ENCODE peak calls at places on chromosome 2, in nine cellular contexts. W is left lung, V is right atrium auricular region, F is fibroblast of lung, I is OCI-LY7, B is esophagus squamous epithelium, Z is tibial nerve, M is cardiac muscle cell, T is ovary. G is an unnamed sample. For H3K4me1, the result is how much of the 10 kb centered on the place peaks cover.

GRCh38 chr2:26976242-26976641 is 5.8 kb downstream of the MAPRE3 start:
- DNase-seq in I (no peak), Z (no peak), B (no peak), M (peak), V (no peak), W (no peak), F (peak), T (no peak), G (no peak)

GRCh38 chr2:191443446-191443845 is 198.2 kb downstream of the MYO1B start:
- DNase-seq in F (no peak), W (no peak), B (no peak), M (no peak), T (no peak), Z (no peak), I (no peak), V (no peak), G (no peak)

GRCh38 chr2:74530239-74531161 is 767 bp downstream of the HTRA2 start:
- DNase-seq in I (peak), Z (no peak), T (no peak), W (peak), B (no peak), M (peak), V (no peak), F (no peak), G (peak)

GRCh38 chr2:67561411-67561965 is 164.4 kb downstream of the ETAA1 start:
- DNase-seq in T (no peak), F (peak), Z (no peak), W (no peak), M (peak), I (no peak), B (no peak), V (peak), G (peak)

GRCh38 chr2:31038385-31038784 is 99.9 kb downstream of the GALNT14 start:
- DNase-seq in Z (no peak), V (no peak), F (no peak), B (no peak), T (no peak), I (no peak), M (no peak), W (no peak), G (no peak)

GRCh38 chr2:129252781-129253460 is 726.5 kb upstream of the RAB6C start:
- DNase-seq in F (no peak), B (no peak), Z (no peak), T (no peak), W (no peak), V (no peak), M (peak), I (no peak), G (no peak)

GRCh38 chr2:39437522-39438296 is 624 bp upstream of the MAP4K3 start:
- DNase-seq in Z (peak), I (peak), T (peak), M (peak), F (peak), B (no peak), V (no peak), W (peak), G (peak)

GRCh38 chr2:162245737-162246136 is 2.5 kb upstream of the FAP start:
- DNase-seq in Z (no peak), T (no peak), W (no peak), I (no peak), V (no peak), F (peak), M (peak), B (no peak), G (no peak)

GRCh38 chr2:26591619-26592505 is 49.3 kb downstream of the CIB4 start:
- DNase-seq in F (no peak), M (no peak), Z (no peak), T (no peak), V (no peak), W (peak), I (no peak), B (no peak), G (no peak)

GRCh38 chr2:38728694-38729093 is 22.5 kb downstream of the SRSF7 start:
- DNase-seq in M (no peak), I (no peak), B (no peak), T (no peak), W (no peak), V (no peak), F (no peak), Z (no peak), G (no peak)

GRCh38 chr2:32627441-32627900 is 379 bp upstream of the TTC27 start:
- DNase-seq in B (no peak), V (peak), Z (peak), F (peak), I (no peak), T (peak), M (peak), W (no peak), G (peak)

GRCh38 chr2:203237501-203238238 is 1.1 kb upstream of the CYP20A1 start:
- DNase-seq in F (no peak), T (no peak), I (peak), Z (no peak), M (no peak), B (no peak), W (no peak), V (no peak), G (no peak)

GRCh38 chr2:152407204-152407721 is 72.3 kb downstream of the FMNL2 start:
- DNase-seq in M (peak), T (peak), I (no peak), W (peak), Z (no peak), V (no peak), B (no peak), F (peak), G (peak)

GRCh38 chr2:159801925-159802324 is 3.9 kb upstream of the CD302 start:
- DNase-seq in B (no peak), I (no peak), W (no peak), F (no peak), M (no peak), T (no peak), Z (no peak), V (no peak), G (no peak)

GRCh38 chr2:202122975-202123765 is 50.1 kb downstream of the KIAA2012 start:
- DNase-seq in Z (no peak), T (peak), W (no peak), F (no peak), V (no peak), B (no peak), I (no peak), M (no peak), G (no peak)

GRCh38 chr2:238121511-238122286 is 16.8 kb upstream of the KLHL30 start:
- DNase-seq in I (no peak), W (peak), V (no peak), Z (no peak), M (no peak), B (no peak), T (no peak), F (no peak), G (no peak)

GRCh38 chr2:86323273-86323672 is 14.2 kb downstream of the REEP1 start:
- DNase-seq in F (no peak), Z (no peak), M (no peak), B (no peak), I (no peak), V (no peak), T (no peak), W (no peak), G (no peak)

GRCh38 chr2:28648671-28649395 is 102.8 kb upstream of the PPP1CB start:
- DNase-seq in Z (no peak), B (no peak), F (no peak), I (no peak), W (no peak), V (no peak), M (no peak), T (no peak), G (peak)

GRCh38 chr2:44071454-44072046 is 75.8 kb upstream of the LRPPRC start:
- DNase-seq in I (no peak), V (no peak), T (no peak), M (no peak), Z (no peak), B (no peak), W (no peak), F (no peak), G (no peak)

GRCh38 chr2:46300406-46300832 is 3.2 kb downstream of the EPAS1 start:
- DNase-seq in T (no peak), B (no peak), Z (no peak), V (peak), F (no peak), M (no peak), I (no peak), W (no peak), G (no peak)

GRCh38 chr2:147182260-147182659 is 662.6 kb upstream of the ACVR2A start:
- DNase-seq in V (no peak), F (no peak), T (no peak), I (no peak), B (no peak), W (no peak), Z (no peak), M (peak), G (no peak)

GRCh38 chr2:226378733-226379132 is 420.9 kb downstream of the IRS1 start:
- DNase-seq in V (no peak), B (no peak), W (no peak), M (peak), F (peak), Z (no peak), I (no peak), T (no peak), G (no peak)

GRCh38 chr2:82823892-82824291 is 1635.2 kb downstream of the SUCLG1 start:
- DNase-seq in F (no peak), V (no peak), Z (no peak), T (no peak), B (no peak), W (no peak), M (no peak), I (no peak), G (no peak)

GRCh38 chr2:191539068-191539467 is 138.9 kb upstream of the NABP1 start:
- DNase-seq in B (no peak), I (peak), F (peak), W (no peak), T (no peak), Z (no peak), M (peak), V (no peak), G (no peak)

GRCh38 chr2:71571945-71572344 is 118.6 kb downstream of the DYSF start:
- DNase-seq in M (no peak), Z (no peak), T (no peak), B (no peak), V (no peak), W (no peak), I (no peak), F (no peak), G (no peak)

GRCh38 chr2:219350215-219350937 is 17.8 kb upstream of the RESP18 start:
- DNase-seq in I (no peak), B (no peak), W (no peak), T (no peak), V (no peak), Z (no peak), F (peak), M (peak), G (no peak)

GRCh38 chr2:113282747-113283533 is 4.2 kb upstream of the PAX8 start:
- DNase-seq in I (no peak), F (peak), Z (peak), W (peak), M (peak), B (no peak), T (no peak), V (no peak), G (peak)

GRCh38 chr2:43132523-43133301 is 93.7 kb downstream of the ZFP36L2 start:
- DNase-seq in V (no peak), B (no peak), Z (no peak), W (peak), M (no peak), I (peak), T (no peak), F (no peak), G (no peak)

GRCh38 chr2:232385660-232386489 is 7.3 kb downstream of the ALPP start:
- DNase-seq in B (no peak), F (peak), T (peak), Z (no peak), I (no peak), M (peak), V (no peak), W (no peak), G (no peak)

GRCh38 chr2:160783481-160783880 is 289.9 kb upstream of the RBMS1 start:
- DNase-seq in B (no peak), M (peak), Z (no peak), V (no peak), I (no peak), W (no peak), F (peak), T (no peak), G (no peak)

GRCh38 chr2:128235581-128235980 is 83.1 kb downstream of the HS6ST1 start:
- DNase-seq in B (no peak), V (peak), I (no peak), F (no peak), T (no peak), M (no peak), Z (no peak), W (no peak), G (no peak)

GRCh38 chr2:30226144-30227032 is 4.9 kb upstream of the LBH start:
- DNase-seq in M (peak), W (no peak), T (no peak), V (no peak), B (no peak), F (no peak), I (no peak), Z (no peak), G (no peak)

GRCh38 chr2:183242937-183243336 is 118.7 kb downstream of the NUP35 start:
- DNase-seq in V (no peak), T (no peak), I (no peak), B (no peak), F (peak), Z (no peak), W (no peak), M (peak), G (no peak)

GRCh38 chr2:183250061-183250460 is 125.8 kb downstream of the NUP35 start:
- DNase-seq in T (no peak), Z (no peak), B (no peak), V (no peak), F (no peak), I (no peak), W (no peak), M (no peak), G (no peak)

GRCh38 chr2:183243760-183244159 is 119.5 kb downstream of the NUP35 start:
- DNase-seq in V (no peak), T (no peak), F (no peak), M (no peak), B (no peak), W (no peak), I (no peak), Z (no peak), G (no peak)

GRCh38 chr2:183248866-183249567 is 124.8 kb downstream of the NUP35 start:
- DNase-seq in B (no peak), T (no peak), F (peak), M (peak), I (peak), W (no peak), Z (no peak), V (no peak), G (no peak)

GRCh38 chr2:183244300-183244849 is 120.1 kb downstream of the NUP35 start:
- DNase-seq in V (no peak), I (no peak), T (no peak), W (no peak), M (no peak), Z (no peak), F (no peak), B (no peak), G (no peak)
- H3K27ac ChIP-seq in V (no peak), I (no peak), T (no peak), W (no peak), M (no peak), Z (no peak), F (no peak), B (no peak), G (no peak)

DNA sequence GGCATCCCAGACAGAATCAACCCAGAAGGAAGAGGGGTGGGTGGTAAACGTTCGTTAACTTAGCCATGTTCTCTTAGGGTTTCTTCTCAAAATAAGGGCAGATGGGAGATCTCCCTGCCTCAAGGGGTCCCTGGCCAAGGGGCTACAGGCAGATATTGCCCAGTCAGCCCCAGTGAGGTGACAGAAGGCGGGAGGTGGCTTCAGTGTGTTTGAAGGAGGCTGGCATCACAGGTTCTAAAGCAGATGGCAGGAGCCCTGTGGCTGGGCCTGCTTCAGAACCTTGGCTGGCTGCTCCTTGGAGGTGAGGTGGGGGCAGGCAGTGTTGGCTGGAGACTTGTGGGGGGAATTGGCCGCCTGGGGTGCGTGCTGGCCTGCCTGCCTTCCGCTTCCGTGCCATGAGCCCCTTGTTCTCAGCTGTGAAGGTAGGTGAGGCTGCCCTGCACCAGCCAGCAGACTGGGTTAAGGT is 23.5 kb downstream of the HPCAL1 start:
- DNase-seq in M (no peak), V (no peak), B (no peak), I (no peak), Z (no peak), W (peak), F (no peak), T (no peak), G (peak)
- H3K4me1 ChIP-seq in M (under half), V (under half), B (under half), I (half or more), Z (under half), W (half or more), F (under half), T (under half), G (under half)

DNA sequence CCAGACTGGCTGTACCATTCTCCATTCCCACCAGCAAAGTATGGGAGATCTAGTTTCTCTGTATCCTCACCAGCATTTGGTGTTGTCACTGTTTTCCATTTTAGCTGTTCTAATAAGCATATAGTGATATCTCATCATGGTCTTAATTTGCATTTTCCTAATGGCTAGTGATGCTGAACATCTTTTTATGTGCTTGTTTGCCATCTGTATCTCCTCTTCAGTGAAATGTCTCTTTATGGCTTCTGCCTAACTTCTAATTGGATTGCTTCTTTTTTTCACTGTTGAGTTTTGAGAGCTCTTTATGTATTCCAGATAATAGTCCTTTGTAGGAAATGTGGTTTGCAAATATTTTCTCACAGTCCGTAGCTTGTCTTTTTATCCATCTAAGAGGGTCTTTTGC is 18.9 kb upstream of the BIN1 start:
- DNase-seq in W (no peak), Z (no peak), V (no peak), T (no peak), M (no peak), I (no peak), B (no peak), F (no peak), G (no peak)
- H3K27ac ChIP-seq in W (no peak), Z (no peak), V (no peak), T (no peak), M (no peak), I (no peak), B (no peak), F (no peak), G (no peak)

GRCh38 chr2:177235855-177236437 is 23.4 kb downstream of the HNRNPA3 start:
- DNase-seq in W (no peak), B (no peak), T (no peak), Z (no peak), F (no peak), I (no peak), M (no peak), V (no peak), G (no peak)
- H3K4me1 ChIP-seq in W (half or more), B (under half), T (under half), Z (half or more), F (under half), I (under half), M (under half), V (under half), G (under half)

GRCh38 chr2:25314514-25315315 is 27.0 kb downstream of the DNMT3A start:
- DNase-seq in W (peak), V (no peak), Z (peak), I (peak), B (no peak), T (peak), F (peak), M (peak), G (peak)
- H3K27ac ChIP-seq in W (peak), V (peak), Z (peak), I (no peak), B (peak), T (peak), F (no peak), M (peak), G (no peak)

GRCh38 chr2:240455719-240456606 is 20.5 kb downstream of the GPC1 start:
- DNase-seq in V (no peak), B (no peak), T (peak), Z (no peak), M (no peak), W (peak), I (no peak), F (no peak), G (no peak)
- H3K4me1 ChIP-seq in V (under half), B (half or more), T (under half), Z (half or more), M (under half), W (under half), I (under half), F (under half), G (under half)

GRCh38 chr2:110166246-110166645 is 38.6 kb downstream of the NPHP1 start:
- DNase-seq in F (no peak), B (no peak), V (no peak), Z (no peak), W (no peak), T (no peak), M (peak), I (no peak), G (no peak)

GRCh38 chr2:110172506-110172905 is 32.3 kb downstream of the NPHP1 start:
- DNase-seq in I (no peak), Z (no peak), M (no peak), T (no peak), W (no peak), B (no peak), V (no peak), F (no peak), G (no peak)

GRCh38 chr2:110173523-110173922 is 31.3 kb downstream of the NPHP1 start:
- DNase-seq in B (no peak), W (no peak), I (no peak), V (no peak), T (no peak), F (peak), M (peak), Z (no peak), G (no peak)

GRCh38 chr2:110167326-110167955 is 37.4 kb downstream of the NPHP1 start:
- DNase-seq in W (no peak), Z (no peak), M (peak), F (no peak), I (no peak), T (no peak), B (no peak), V (no peak), G (no peak)

DNA sequence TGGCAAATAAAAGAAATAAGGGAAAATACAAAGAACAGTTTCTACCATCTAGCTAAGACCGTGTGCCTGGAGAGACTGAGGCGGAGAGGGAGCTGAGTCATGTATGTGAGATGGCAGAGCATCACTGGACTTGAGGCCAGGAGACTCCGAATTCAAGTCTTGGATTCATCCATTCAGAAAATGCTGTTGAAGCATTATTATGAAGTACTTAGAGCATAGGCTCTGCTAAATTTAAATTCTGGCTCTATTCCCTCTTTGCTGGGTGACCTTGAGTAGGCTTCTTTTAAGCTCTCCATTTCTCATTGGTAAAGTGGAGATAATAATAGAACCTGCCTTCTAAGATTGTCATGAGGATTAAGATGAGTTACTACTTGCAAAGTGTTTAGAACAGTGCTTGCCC is 34.7 kb downstream of the NPHP1 start:
- DNase-seq in B (no peak), M (no peak), T (no peak), F (no peak), Z (no peak), I (no peak), W (no peak), V (no peak), G (no peak)
- H3K27ac ChIP-seq in B (no peak), M (no peak), T (no peak), F (no peak), Z (no peak), I (no peak), W (no peak), V (no peak), G (no peak)

DNA sequence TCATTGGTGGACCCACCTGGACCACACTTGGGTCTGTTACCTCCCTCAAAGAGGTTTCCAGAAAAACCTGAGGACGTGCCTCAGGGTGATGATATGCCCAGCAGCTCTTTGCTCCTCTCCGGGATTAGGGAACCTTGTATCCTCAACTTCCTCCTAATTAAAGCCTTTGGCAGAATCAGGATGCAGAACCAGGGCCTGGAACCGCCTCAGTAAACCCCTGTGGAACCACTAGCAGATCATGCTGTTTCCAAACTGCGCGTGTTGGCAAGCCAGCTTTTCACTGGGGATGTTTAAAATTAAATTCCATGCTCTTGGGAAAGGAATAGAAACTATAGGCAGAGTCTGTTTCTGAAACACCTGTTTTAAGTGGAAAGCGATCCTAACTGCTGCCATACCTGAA is 26.4 kb downstream of the CRIM1 start:
- DNase-seq in B (no peak), T (no peak), F (no peak), V (no peak), W (no peak), M (no peak), Z (no peak), I (no peak), G (no peak)
- H3K4me1 ChIP-seq in B (under half), T (under half), F (under half), V (under half), W (under half), M (under half), Z (under half), I (under half), G (under half)

GRCh38 chr2:234596696-234597575 is 100.1 kb upstream of the ARL4C start:
- DNase-seq in B (no peak), M (no peak), I (no peak), Z (no peak), T (no peak), V (no peak), F (no peak), W (no peak), G (no peak)
- H3K27ac ChIP-seq in B (no peak), M (no peak), I (no peak), Z (no peak), T (no peak), V (no peak), F (no peak), W (no peak), G (no peak)